ENCODE peak calls at places on chromosome 22, in seven cellular contexts. R is IMR-90, S is H1, H is neuronal stem cell, J is mesenchymal stem cell, B is trophoblast cell, P is mesendoderm. F is an unnamed sample.

GRCh38 chr22:44590291-44590690 is 92.3 kb upstream of the RTL6 start:
- DNase-seq in J (no peak), P (no peak), R (no peak), B (no peak), H (no peak), S (no peak), F (no peak)

GRCh38 chr22:36330655-36331305 is 57.0 kb downstream of the MYH9 start:
- DNase-seq in H (no peak), J (peak), S (no peak), R (peak), B (no peak), P (peak), F (no peak)

GRCh38 chr22:25774575-25775026 is 32.6 kb downstream of the MYO18B start:
- DNase-seq in S (no peak), H (peak), R (no peak), P (peak), B (no peak), J (no peak), F (peak)

GRCh38 chr22:37145415-37146385 is 4.0 kb downstream of the IL2RB start:
- DNase-seq in H (no peak), R (peak), B (peak), S (no peak), P (no peak), J (peak), F (no peak)

GRCh38 chr22:17056058-17056457 is 28.7 kb upstream of the IL17RA start:
- DNase-seq in P (no peak), B (no peak), J (no peak), S (no peak), H (no peak), R (no peak), F (no peak)

GRCh38 chr22:28711820-28712777 is 29.5 kb downstream of the CHEK2 start:
- DNase-seq in P (peak), B (peak), J (peak), H (no peak), S (no peak), R (peak), F (no peak)

GRCh38 chr22:50529416-50530279 is at the start of gene TYMP:
- DNase-seq in S (no peak), P (no peak), B (no peak), J (peak), R (no peak), H (no peak), F (no peak)

GRCh38 chr22:37746366-37747089 is 49.7 kb downstream of the TRIOBP start:
- DNase-seq in R (no peak), S (no peak), B (no peak), P (peak), H (peak), J (no peak), F (no peak)

GRCh38 chr22:36463783-36464184 is 17.7 kb downstream of the TXN2 start:
- DNase-seq in B (no peak), P (no peak), S (no peak), J (no peak), R (no peak), H (no peak), F (no peak)

GRCh38 chr22:37818397-37819099 is 4.6 kb upstream of the GALR3 start:
- DNase-seq in J (peak), H (no peak), P (peak), B (no peak), R (peak), S (no peak), F (peak)

GRCh38 chr22:25563757-25564319 is 637 bp upstream of the GRK3 start:
- DNase-seq in P (no peak), B (peak), H (no peak), J (peak), S (no peak), R (peak), F (no peak)

GRCh38 chr22:41902932-41903421 is 11.9 kb downstream of the SHISA8 start:
- DNase-seq in B (no peak), H (no peak), P (no peak), J (no peak), S (no peak), R (no peak), F (no peak)

GRCh38 chr22:22948651-22949611 is 61.3 kb downstream of the IGLL5 start:
- DNase-seq in S (no peak), P (no peak), J (no peak), H (no peak), B (peak), R (peak), F (no peak)

GRCh38 chr22:46744581-46744980 is 6.5 kb upstream of the CERK start:
- DNase-seq in B (no peak), S (no peak), H (no peak), P (no peak), R (no peak), J (no peak), F (no peak)

GRCh38 chr22:46053563-46054090 is 76.7 kb upstream of the WNT7B start:
- DNase-seq in H (no peak), S (no peak), R (peak), P (no peak), B (no peak), J (no peak), F (no peak)

GRCh38 chr22:48380016-48380665 is 1447.5 kb downstream of the BRD1 start:
- DNase-seq in H (no peak), J (no peak), P (no peak), S (no peak), B (no peak), R (no peak), F (no peak)

GRCh38 chr22:38214248-38215056 is 12.7 kb downstream of the MAFF start:
- DNase-seq in S (peak), B (peak), H (peak), J (peak), P (peak), R (peak), F (peak)

GRCh38 chr22:16960884-16961249 is 47.2 kb downstream of the GAB4 start:
- DNase-seq in J (no peak), R (no peak), H (no peak), B (no peak), P (no peak), S (no peak), F (no peak)

GRCh38 chr22:25334091-25334490 is 114.7 kb downstream of the CRYBB2 start:
- DNase-seq in H (peak), P (peak), J (no peak), S (no peak), R (peak), B (no peak), F (peak)

GRCh38 chr22:31277741-31278642 is 14.3 kb downstream of the PIK3IP1 start:
- DNase-seq in H (no peak), P (no peak), J (no peak), B (no peak), R (no peak), S (no peak), F (no peak)

GRCh38 chr22:17346578-17346977 is 22.7 kb upstream of the CECR2 start:
- DNase-seq in P (no peak), H (no peak), R (no peak), B (no peak), J (no peak), S (no peak), F (no peak)

GRCh38 chr22:47686594-47687363 is 924.3 kb downstream of the TBC1D22A start:
- DNase-seq in P (peak), S (no peak), J (no peak), R (no peak), B (no peak), H (no peak), F (no peak)

GRCh38 chr22:47281126-47282106 is 519.0 kb downstream of the TBC1D22A start:
- DNase-seq in P (no peak), B (no peak), H (no peak), S (no peak), R (peak), J (no peak), F (no peak)

GRCh38 chr22:23020659-23021293 is 49.5 kb upstream of the GNAZ start:
- DNase-seq in R (no peak), J (no peak), H (no peak), S (no peak), P (no peak), B (no peak), F (no peak)

GRCh38 chr22:30444632-30445437 is 19.3 kb downstream of the MTFP1 start:
- DNase-seq in H (peak), J (peak), S (peak), R (peak), P (peak), B (peak), F (peak)

GRCh38 chr22:17786435-17787158 is 12.3 kb upstream of the BID start:
- DNase-seq in H (peak), B (no peak), P (peak), R (no peak), S (no peak), J (no peak), F (peak)

GRCh38 chr22:21449531-21450319 is 17.5 kb upstream of the TMEM191C start:
- DNase-seq in H (no peak), B (no peak), R (peak), J (peak), S (no peak), P (no peak), F (peak)

GRCh38 chr22:23242473-23243001 is 62.2 kb downstream of the BCR start:
- DNase-seq in P (peak), R (peak), J (peak), H (peak), B (no peak), S (peak), F (peak)

GRCh38 chr22:25448435-25449051 is 115.9 kb upstream of the GRK3 start:
- DNase-seq in J (peak), R (peak), B (no peak), S (no peak), P (no peak), H (no peak), F (no peak)

GRCh38 chr22:36334081-36334831 is 53.5 kb downstream of the MYH9 start:
- DNase-seq in H (no peak), J (peak), R (no peak), B (peak), S (no peak), P (peak), F (peak)

GRCh38 chr22:36160499-36160942 is at the start of gene APOL3:
- DNase-seq in B (no peak), R (peak), P (no peak), J (peak), S (no peak), H (no peak), F (no peak)

GRCh38 chr22:35600466-35600865 is 16.7 kb downstream of the MB start:
- DNase-seq in P (no peak), H (no peak), R (no peak), J (no peak), S (no peak), B (no peak), F (no peak)

GRCh38 chr22:31150615-31151014 is 9.4 kb upstream of the RNF185 start:
- DNase-seq in B (no peak), H (no peak), J (no peak), P (no peak), S (no peak), R (no peak), F (no peak)

GRCh38 chr22:47177334-47177815 is 414.9 kb downstream of the TBC1D22A start:
- DNase-seq in S (no peak), H (no peak), J (no peak), R (no peak), P (no peak), B (no peak), F (peak)

GRCh38 chr22:46012881-46013281 is 35.9 kb upstream of the WNT7B start:
- DNase-seq in R (no peak), B (no peak), S (no peak), P (no peak), H (no peak), J (no peak), F (no peak)

GRCh38 chr22:20233351-20234313 is 34.5 kb downstream of the RTN4R start:
- DNase-seq in R (no peak), P (no peak), B (no peak), J (no peak), H (no peak), S (no peak), F (no peak)
- H3K23ac ChIP-seq in R (no peak), P (no peak), B (no peak), J (no peak), H (peak), S (no peak), F (no peak)

GRCh38 chr22:43505896-43506295 is 94.1 kb downstream of the MPPED1 start:
- DNase-seq in H (no peak), P (no peak), B (no peak), J (no peak), R (no peak), S (no peak), F (no peak)

GRCh38 chr22:43504068-43504467 is 92.3 kb downstream of the MPPED1 start:
- DNase-seq in B (no peak), S (no peak), J (no peak), R (no peak), H (no peak), P (no peak), F (no peak)

GRCh38 chr22:43504666-43505261 is 93.0 kb downstream of the MPPED1 start:
- DNase-seq in J (no peak), P (no peak), B (no peak), R (no peak), H (no peak), S (no peak), F (no peak)

GRCh38 chr22:43506487-43506886 is 94.7 kb downstream of the MPPED1 start:
- DNase-seq in P (no peak), H (no peak), R (no peak), J (no peak), S (no peak), B (no peak), F (no peak)

GRCh38 chr22:43505423-43505822 is 93.6 kb downstream of the MPPED1 start:
- DNase-seq in R (no peak), J (no peak), S (no peak), H (no peak), P (no peak), B (no peak), F (no peak)
- H3K23ac ChIP-seq in R (no peak), J (no peak), S (no peak), H (no peak), P (no peak), B (no peak), F (no peak)

DNA sequence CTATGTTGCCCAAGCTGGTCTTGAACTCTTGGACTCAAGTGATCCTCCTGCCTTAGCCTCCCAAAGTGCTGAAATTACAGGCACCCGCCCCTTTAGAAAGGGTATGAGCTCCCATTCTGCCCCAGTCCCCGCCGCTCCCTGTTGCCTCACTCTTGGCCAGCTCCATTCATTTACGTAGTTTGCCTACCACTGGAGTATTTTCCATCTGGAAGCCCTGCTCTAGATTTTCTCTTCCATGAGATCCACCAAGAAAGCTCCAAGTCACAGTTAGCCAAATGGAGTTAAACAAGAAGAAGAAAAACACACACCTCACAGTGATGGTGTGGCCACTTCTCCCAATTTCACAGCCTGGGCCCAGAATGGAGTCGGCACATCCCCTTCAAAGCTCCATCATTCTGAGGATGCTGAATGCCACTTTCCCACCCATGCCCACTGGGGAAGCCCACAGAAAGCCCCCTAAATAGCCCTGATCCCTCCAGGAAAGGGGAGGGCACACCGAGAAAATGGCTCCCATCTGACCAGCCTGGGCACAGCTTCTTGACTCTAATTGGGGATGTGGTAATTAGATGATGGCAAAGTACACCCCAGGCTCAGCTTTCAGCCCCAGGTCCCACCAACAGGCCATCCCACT is 381.3 kb downstream of the MN1 start:
- DNase-seq in B (no peak), H (no peak), R (peak), P (no peak), S (no peak), J (no peak), F (no peak)
- H3K23ac ChIP-seq in B (no peak), H (no peak), R (peak), P (no peak), S (no peak), J (no peak), F (no peak)

GRCh38 chr22:32752326-32752725 is 49.2 kb upstream of the TIMP3 start:
- DNase-seq in J (no peak), S (no peak), R (peak), B (no peak), H (no peak), P (no peak), F (no peak)
- H3K23ac ChIP-seq in J (no peak), S (no peak), R (peak), B (no peak), H (no peak), P (no peak), F (no peak)